ENCODE peak calls at places on chromosomes 13 and 19, in four cellular contexts. I, T, C and A are unnamed samples.
A peak's percentile ranks its signal among the peaks of the same experiment; 100 is the strongest.

GRCh38 chr19:9061879-9062278 is 25.0 kb upstream of the OR1M1 start:
- DNase-seq in I (no peak), T (no peak), C (no peak), A (peak; percentile 36)

GRCh38 chr13:112942689-112943308 is 26.2 kb upstream of the MCF2L start:
- DNase-seq in I (peak; percentile 76), T (peak; percentile 95), C (peak; percentile 91), A (peak; percentile 77)

GRCh38 chr19:18761531-18762110 is 29.5 kb downstream of the COMP start:
- DNase-seq in I (no peak), T (no peak), C (no peak), A (no peak)

GRCh38 chr19:34325961-34326360 is 39.0 kb upstream of the GPI start:
- DNase-seq in I (no peak), T (no peak), C (no peak), A (no peak)

GRCh38 chr19:47729799-47730520 is 15.4 kb upstream of the NOP53 start:
- DNase-seq in I (peak; percentile 87), T (peak; percentile 36), C (no peak), A (no peak)

GRCh38 chr19:34430738-34431625 is 2.8 kb downstream of the UBA2 start:
- DNase-seq in I (peak; percentile 98), T (peak; percentile 73), C (peak; percentile 35), A (peak; percentile 26)

GRCh38 chr19:5803441-5803751 is 1.5 kb upstream of the NRTN start:
- DNase-seq in I (no peak), T (no peak), C (no peak), A (no peak)

GRCh38 chr13:44386932-44387556 is 13.4 kb downstream of the SERP2 start:
- DNase-seq in I (no peak), T (no peak), C (no peak), A (no peak)

GRCh38 chr19:15155296-15155695 is 45.5 kb downstream of the NOTCH3 start:
- DNase-seq in I (no peak), T (no peak), C (no peak), A (no peak)

GRCh38 chr13:97702614-97703013 is 250.9 kb upstream of the IPO5 start:
- DNase-seq in I (no peak), T (no peak), C (no peak), A (no peak)

GRCh38 chr13:114227528-114227927 is 7.2 kb upstream of the CDC16 start:
- DNase-seq in I (no peak), T (no peak), C (no peak), A (no peak)

GRCh38 chr13:28324181-28324789 is 170.6 kb downstream of the FLT1 start:
- DNase-seq in I (peak; percentile 38), T (peak; percentile 83), C (peak; percentile 60), A (no peak)

GRCh38 chr19:48378194-48378570 is 13.2 kb downstream of the KDELR1 start:
- DNase-seq in I (no peak), T (no peak), C (no peak), A (no peak)

GRCh38 chr13:26964278-26965057 is 203.9 kb upstream of the GPR12 start:
- DNase-seq in I (no peak), T (peak; percentile 14), C (no peak), A (peak; percentile 59)

GRCh38 chr13:58573742-58574141 is 942.2 kb downstream of the PCDH17 start:
- DNase-seq in I (no peak), T (no peak), C (no peak), A (no peak)

GRCh38 chr13:37878496-37878895 is 8.9 kb upstream of the TRPC4 start:
- DNase-seq in I (no peak), T (peak; percentile 62), C (no peak), A (peak; percentile 24)

GRCh38 chr13:97982286-97982685 is 28.8 kb downstream of the IPO5 start:
- DNase-seq in I (no peak), T (peak; percentile 43), C (no peak), A (peak; percentile 54)

GRCh38 chr19:29431332-29431731 is 94.5 kb upstream of the VSTM2B start:
- DNase-seq in I (no peak), T (no peak), C (no peak), A (no peak)

GRCh38 chr19:294819-295686 is 3.9 kb upstream of the PLPP2 start:
- DNase-seq in I (peak; percentile 50), T (peak; percentile 70), C (no peak), A (no peak)

GRCh38 chr13:78015782-78016181 is 97.2 kb upstream of the EDNRB start:
- DNase-seq in I (no peak), T (no peak), C (no peak), A (no peak)

GRCh38 chr13:25384747-25385270 is 13.0 kb downstream of the ATP8A2 start:
- DNase-seq in I (no peak), T (no peak), C (no peak), A (no peak)

GRCh38 chr19:29514525-29515232 is 11.1 kb upstream of the VSTM2B start:
- DNase-seq in I (no peak), T (peak; percentile 6), C (no peak), A (no peak)

GRCh38 chr13:113415825-113416224 is 37.5 kb downstream of the ADPRHL1 start:
- DNase-seq in I (no peak), T (no peak), C (no peak), A (no peak)

GRCh38 chr13:37686501-37686900 is 87.9 kb upstream of the POSTN start:
- DNase-seq in I (no peak), T (peak; percentile 54), C (no peak), A (no peak)

GRCh38 chr19:30696514-30696913 is 324.3 kb downstream of the ZNF536 start:
- DNase-seq in I (peak; percentile 87), T (no peak), C (no peak), A (no peak)

GRCh38 chr13:59445812-59446211 is 717.9 kb downstream of the DIAPH3 start:
- DNase-seq in I (no peak), T (no peak), C (no peak), A (no peak)

GRCh38 chr13:75368167-75368566 is 113.8 kb downstream of the TBC1D4 start:
- DNase-seq in I (no peak), T (peak; percentile 81), C (peak; percentile 38), A (peak; percentile 96)
- H3K4me2 ChIP-seq in I (no peak overlapping the region), T (peak overlapping the region; percentile 49), C (peak overlapping the region; percentile 62), A (peak overlapping the region; percentile 63)

GRCh38 chr19:23665651-23666410 is 21.2 kb downstream of the ZNF675 start:
- DNase-seq in I (no peak), T (no peak), C (no peak), A (no peak)
- H3K9me3 ChIP-seq in I (peaks cover 71% of the 10 kb centered on the region), T (no peaks in the 10 kb centered on the region), C (peaks cover 3% of the 10 kb centered on the region), A (no peaks in the 10 kb centered on the region)

GRCh38 chr19:4390017-4390861 is 10.1 kb downstream of the SH3GL1 start:
- DNase-seq in I (no peak), T (peak; percentile 64), C (no peak), A (no peak)
- H3K4me2 ChIP-seq in I (no peak overlapping the region), T (peak overlapping the region; percentile 69), C (no peak overlapping the region), A (peak overlapping the region; percentile 86)

GRCh38 chr19:12272980-12273901 is 21.4 kb downstream of the ZNF44 start:
- DNase-seq in I (no peak), T (peak; percentile 9), C (no peak), A (no peak)
- H3K9me3 ChIP-seq in I (peaks cover 32% of the 10 kb centered on the region), T (peaks cover 28% of the 10 kb centered on the region), C (peaks cover 44% of the 10 kb centered on the region), A (peaks cover 55% of the 10 kb centered on the region)

GRCh38 chr19:49677901-49678674 is 1.0 kb downstream of the PRMT1 start:
- DNase-seq in I (peak; percentile 91), T (peak; percentile 74), C (no peak), A (peak; percentile 16)

GRCh38 chr19:49676690-49677231 is 310 bp upstream of the PRMT1 start:
- DNase-seq in I (peak; percentile 100), T (peak; percentile 100), C (peak; percentile 100), A (peak; percentile 99)

GRCh38 chr19:49676136-49676689 is 858 bp upstream of the PRMT1 start:
- DNase-seq in I (peak; percentile 91), T (peak; percentile 93), C (peak; percentile 97), A (peak; percentile 90)

GRCh38 chr19:49678970-49679831 is 2.1 kb downstream of the PRMT1 start:
- DNase-seq in I (no peak), T (peak; percentile 24), C (no peak), A (no peak)

DNA sequence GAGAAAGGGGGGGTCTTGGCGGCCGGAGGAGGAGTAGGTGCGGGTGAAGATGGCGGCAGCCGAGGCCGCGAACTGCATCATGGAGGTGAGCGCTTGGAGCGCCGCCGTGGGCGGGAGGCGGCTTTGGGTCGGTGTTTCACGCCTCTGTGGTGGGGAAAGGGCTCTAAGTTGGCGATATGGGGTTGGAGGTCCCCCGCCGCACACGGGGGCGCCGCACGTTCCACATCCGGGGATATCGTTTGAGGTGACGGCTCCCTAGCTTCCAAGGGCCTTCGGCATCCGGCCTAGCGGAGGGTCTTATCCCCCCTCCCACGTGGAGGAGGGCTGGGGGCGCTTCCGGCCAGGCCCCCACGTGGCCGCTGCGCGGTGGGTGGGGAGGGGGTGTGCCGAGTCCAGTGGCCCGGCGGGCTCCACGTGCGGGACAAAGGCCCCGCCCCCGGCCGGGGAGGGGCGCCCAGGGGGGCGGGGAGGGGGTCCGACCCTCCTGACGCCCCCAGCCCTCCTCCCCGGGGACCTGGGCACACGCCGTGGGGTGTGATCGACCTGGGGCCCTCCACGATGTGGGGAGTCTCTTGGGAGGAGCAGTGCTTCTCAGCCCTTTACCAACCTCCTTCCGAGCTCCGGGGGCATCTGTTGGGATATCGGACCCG is at the start of gene PRMT1:
- DNase-seq in I (no peak), T (peak; percentile 58), C (no peak), A (no peak)
- H3K4me2 ChIP-seq in I (peak within 1 kb of the TSS; percentile 90), T (peak within 1 kb of the TSS; percentile 91), C (peak within 1 kb of the TSS; percentile 98), A (peak within 1 kb of the TSS; percentile 93)

DNA sequence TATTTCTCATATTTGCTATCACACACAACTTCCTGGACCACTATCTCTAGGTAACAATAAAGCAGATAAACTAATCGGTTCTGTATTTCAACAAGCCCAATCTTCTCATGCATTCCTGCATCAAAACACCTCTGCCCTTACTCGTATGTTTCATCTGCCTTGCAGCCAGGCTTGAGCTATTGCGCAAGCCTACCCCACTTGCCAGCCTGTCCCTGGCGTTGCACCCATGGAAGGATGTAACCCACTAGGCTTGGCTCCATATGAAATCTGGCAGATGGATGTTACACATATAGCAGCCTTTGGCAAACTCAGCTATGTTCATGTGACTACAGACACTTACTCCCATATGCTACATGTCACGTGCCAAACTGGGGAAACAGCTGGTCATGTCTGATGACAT is 11.9 kb upstream of the ZNF549 start:
- DNase-seq in I (no peak), T (no peak), C (no peak), A (no peak)
- H3K9me3 ChIP-seq in I (peaks cover 89% of the 10 kb centered on the region), T (no peaks in the 10 kb centered on the region), C (peaks cover 17% of the 10 kb centered on the region), A (peaks cover 23% of the 10 kb centered on the region)

GRCh38 chr19:39557791-39558622 is 18.0 kb upstream of the EID2 start:
- DNase-seq in I (no peak), T (no peak), C (no peak), A (no peak)

GRCh38 chr19:39563408-39563807 is 23.4 kb upstream of the EID2 start:
- DNase-seq in I (no peak), T (peak; percentile 24), C (peak; percentile 12), A (peak; percentile 55)

GRCh38 chr19:39555883-39556282 is 15.9 kb upstream of the EID2 start:
- DNase-seq in I (no peak), T (no peak), C (no peak), A (no peak)

GRCh38 chr19:39554701-39555311 is 14.8 kb upstream of the EID2 start:
- DNase-seq in I (no peak), T (no peak), C (no peak), A (no peak)

DNA sequence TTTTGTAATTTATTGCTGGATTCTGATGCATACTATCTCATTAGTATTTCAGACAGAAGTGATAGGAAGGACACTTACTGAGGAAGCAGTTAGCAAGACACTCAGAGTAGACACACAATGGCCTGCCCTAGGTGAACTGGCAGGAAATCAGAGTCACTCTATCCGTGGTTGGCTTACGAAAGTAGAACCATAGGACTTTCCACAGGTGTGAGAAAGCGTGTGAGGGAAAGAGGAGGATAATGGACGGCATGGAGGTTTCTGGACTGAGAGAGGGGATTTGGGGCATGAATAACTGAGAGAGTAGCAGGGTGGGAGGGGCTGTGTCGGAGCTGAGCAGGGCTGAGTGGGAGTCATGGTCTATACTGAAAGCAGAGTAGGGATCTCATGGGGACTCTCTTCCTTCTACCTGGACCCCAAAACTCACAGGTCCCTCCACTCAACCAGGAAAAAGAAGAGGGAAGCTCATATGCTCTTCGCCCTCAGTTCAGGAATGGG is 18.7 kb upstream of the EID2 start:
- DNase-seq in I (no peak), T (no peak), C (no peak), A (no peak)
- H3K4me2 ChIP-seq in I (no peak overlapping the region), T (no peak overlapping the region), C (no peak overlapping the region), A (no peak overlapping the region)